ENCODE peak calls at places on chromosomes 3 and 15, in six cellular contexts. W is NCI-H1092; S is T-cell; C is endothelial cell; G is activated CD8-positive, alpha-beta memory T cell treated with anti-CD3 and anti-CD28 coated beads for 1 hour; D is suprapubic skin. U is an unnamed sample.

GRCh38 chr3:194133661-194134230 is 2.2 kb upstream of the HES1 start:
- DNase-seq in W (peak; percentile 34), S (no peak), C (peak; percentile 59), G (no peak), D (peak; percentile 85), U (no peak)

GRCh38 chr3:99878005-99878404 is 60.3 kb downstream of the CMSS1 start:
- DNase-seq in W (no peak), S (no peak), C (no peak), G (no peak), D (no peak), U (no peak)

GRCh38 chr15:34124656-34125055 is 22.8 kb downstream of the PGBD4 start:
- DNase-seq in W (no peak), S (no peak), C (no peak), G (no peak), D (no peak), U (no peak)

GRCh38 chr3:26011276-26011675 is 221.4 kb downstream of the OXSM start:
- DNase-seq in W (no peak), S (no peak), C (no peak), G (no peak), D (no peak), U (no peak)

GRCh38 chr3:49276475-49277356 is at the start of gene C3orf62:
- DNase-seq in W (no peak), S (peak; percentile 65), C (peak; percentile 83), G (peak; percentile 27), D (peak; percentile 95), U (no peak)

GRCh38 chr3:108130705-108131104 is 39.9 kb upstream of the CD47 start:
- DNase-seq in W (no peak), S (no peak), C (no peak), G (no peak), D (no peak), U (peak; percentile 50)

GRCh38 chr15:44381223-44381622 is 46.2 kb upstream of the CTDSPL2 start:
- DNase-seq in W (no peak), S (no peak), C (no peak), G (no peak), D (no peak), U (peak; percentile 48)

GRCh38 chr3:71111784-71112440 is 471.6 kb downstream of the FOXP1 start:
- DNase-seq in W (no peak), S (no peak), C (no peak), G (no peak), D (no peak), U (peak; percentile 6)

GRCh38 chr3:195451373-195452000 is 8.7 kb upstream of the ACAP2 start:
- DNase-seq in W (peak; percentile 86), S (no peak), C (no peak), G (no peak), D (no peak), U (no peak)

GRCh38 chr3:151751161-151751560 is 17.4 kb downstream of the AADACL2 start:
- DNase-seq in W (no peak), S (no peak), C (no peak), G (no peak), D (no peak), U (peak; percentile 85)

GRCh38 chr3:14234197-14235002 is 55.8 kb downstream of the LSM3 start:
- DNase-seq in W (no peak), S (no peak), C (no peak), G (no peak), D (no peak), U (no peak)

GRCh38 chr15:63923993-63924950 is 90.5 kb upstream of the HERC1 start:
- DNase-seq in W (no peak), S (no peak), C (no peak), G (no peak), D (no peak), U (no peak)

GRCh38 chr15:59138243-59138642 is 33.3 kb downstream of the CCNB2 start:
- DNase-seq in W (no peak), S (peak; percentile 45), C (peak; percentile 82), G (no peak), D (no peak), U (peak; percentile 31)

GRCh38 chr15:32908135-32908801 is 190.5 kb downstream of the GREM1 start:
- DNase-seq in W (no peak), S (no peak), C (no peak), G (no peak), D (no peak), U (peak; percentile 6)

GRCh38 chr3:184334470-184335158 is 2.8 kb upstream of the FAM131A start:
- DNase-seq in W (no peak), S (no peak), C (no peak), G (no peak), D (no peak), U (no peak)

GRCh38 chr3:58564456-58565160 is 12.6 kb downstream of the FAM107A start:
- DNase-seq in W (no peak), S (no peak), C (no peak), G (no peak), D (no peak), U (no peak)

GRCh38 chr3:101300073-101300472 is 20.3 kb downstream of the IMPG2 start:
- DNase-seq in W (no peak), S (no peak), C (no peak), G (no peak), D (no peak), U (no peak)

U was measured in AML-193.